ENCODE peak calls at places on chromosomes 13 and 19, in five cellular contexts. One of them, this sample, is unnamed.

GRCh38 chr19:47435196-47435595 is 15.9 kb upstream of the MEIS3 start:
- DNase-seq in heart left ventricle: no peak
- DNase-seq in substantia nigra: no peak
- DNase-seq in body of pancreas: no peak
- DNase-seq in vagina: no peak
- DNase-seq in this sample: no peak

GRCh38 chr13:51761638-51762350 is 42.2 kb downstream of the DHRS12 start:
- DNase-seq in heart left ventricle: no peak
- DNase-seq in substantia nigra: no peak
- DNase-seq in body of pancreas: no peak
- DNase-seq in vagina: no peak
- DNase-seq in this sample: no peak

GRCh38 chr19:44947041-44947581 is 1.3 kb downstream of the APOC2 start:
- DNase-seq in heart left ventricle: no peak
- DNase-seq in substantia nigra: peak
- DNase-seq in body of pancreas: no peak
- DNase-seq in vagina: no peak
- DNase-seq in this sample: no peak

GRCh38 chr19:49929121-49929610 is at the start of the genes ATF5 and NUP62:
- DNase-seq in heart left ventricle: peak
- DNase-seq in substantia nigra: peak
- DNase-seq in body of pancreas: peak
- DNase-seq in vagina: no peak
- DNase-seq in this sample: peak

GRCh38 chr19:50319156-50319555 is 10.0 kb downstream of the KCNC3 start:
- DNase-seq in heart left ventricle: no peak
- DNase-seq in substantia nigra: no peak
- DNase-seq in body of pancreas: no peak
- DNase-seq in vagina: no peak
- DNase-seq in this sample: no peak

GRCh38 chr19:6233827-6234511 is 45.8 kb downstream of the MLLT1 start:
- DNase-seq in heart left ventricle: peak
- DNase-seq in substantia nigra: no peak
- DNase-seq in body of pancreas: peak
- DNase-seq in vagina: no peak
- DNase-seq in this sample: peak

GRCh38 chr13:21868823-21869222 is 197.9 kb downstream of the FGF9 start:
- DNase-seq in heart left ventricle: no peak
- DNase-seq in substantia nigra: no peak
- DNase-seq in body of pancreas: no peak
- DNase-seq in vagina: no peak
- DNase-seq in this sample: no peak

GRCh38 chr19:38596057-38596981 is 21.4 kb downstream of the MAP4K1 start:
- DNase-seq in heart left ventricle: no peak
- DNase-seq in substantia nigra: no peak
- DNase-seq in body of pancreas: peak
- DNase-seq in vagina: no peak
- DNase-seq in this sample: no peak

GRCh38 chr19:46076951-46077814 is 36.4 kb upstream of the IGFL4 start:
- DNase-seq in heart left ventricle: peak
- DNase-seq in substantia nigra: peak
- DNase-seq in body of pancreas: peak
- DNase-seq in vagina: no peak
- DNase-seq in this sample: peak

GRCh38 chr19:23996549-23996948 is 81.9 kb downstream of the ZNF726 start:
- DNase-seq in heart left ventricle: no peak
- DNase-seq in substantia nigra: no peak
- DNase-seq in body of pancreas: no peak
- DNase-seq in vagina: no peak
- DNase-seq in this sample: no peak

GRCh38 chr13:59360108-59360507 is 803.6 kb downstream of the DIAPH3 start:
- DNase-seq in heart left ventricle: no peak
- DNase-seq in substantia nigra: no peak
- DNase-seq in body of pancreas: no peak
- DNase-seq in vagina: no peak
- DNase-seq in this sample: no peak

GRCh38 chr19:52007436-52007804 is 591 bp downstream of the ZNF615 start:
- DNase-seq in heart left ventricle: no peak
- DNase-seq in substantia nigra: no peak
- DNase-seq in body of pancreas: peak
- DNase-seq in vagina: no peak
- DNase-seq in this sample: no peak

GRCh38 chr13:77477299-77477848 is 58.1 kb upstream of the SCEL start:
- DNase-seq in heart left ventricle: no peak
- DNase-seq in substantia nigra: no peak
- DNase-seq in body of pancreas: no peak
- DNase-seq in vagina: no peak
- DNase-seq in this sample: no peak

GRCh38 chr13:82803341-82803740 is 1078.9 kb downstream of the SLITRK1 start:
- DNase-seq in heart left ventricle: no peak
- DNase-seq in substantia nigra: no peak
- DNase-seq in body of pancreas: no peak
- DNase-seq in vagina: no peak
- DNase-seq in this sample: no peak

GRCh38 chr13:32850311-32851052 is 165.7 kb upstream of the KL start:
- DNase-seq in heart left ventricle: no peak
- DNase-seq in substantia nigra: no peak
- DNase-seq in body of pancreas: no peak
- DNase-seq in vagina: no peak
- DNase-seq in this sample: no peak

GRCh38 chr13:33611016-33611805 is 206.7 kb upstream of the RFC3 start:
- DNase-seq in heart left ventricle: peak
- DNase-seq in substantia nigra: peak
- DNase-seq in body of pancreas: peak
- DNase-seq in vagina: no peak
- DNase-seq in this sample: peak

GRCh38 chr19:29528350-29528945 is 2.7 kb downstream of the VSTM2B start:
- DNase-seq in heart left ventricle: peak
- DNase-seq in substantia nigra: peak
- DNase-seq in body of pancreas: peak
- DNase-seq in vagina: no peak
- DNase-seq in this sample: peak

GRCh38 chr13:74000906-74001305 is 133.3 kb downstream of the KLF12 start:
- DNase-seq in heart left ventricle: no peak
- DNase-seq in substantia nigra: no peak
- DNase-seq in body of pancreas: no peak
- DNase-seq in vagina: no peak
- DNase-seq in this sample: no peak

GRCh38 chr19:47573076-47574026 is at the start of gene ZNF541:
- DNase-seq in heart left ventricle: peak
- DNase-seq in substantia nigra: peak
- DNase-seq in body of pancreas: peak
- DNase-seq in vagina: no peak
- DNase-seq in this sample: peak

GRCh38 chr13:47188802-47189201 is 291.9 kb upstream of the HTR2A start:
- DNase-seq in heart left ventricle: no peak
- DNase-seq in substantia nigra: no peak
- DNase-seq in body of pancreas: no peak
- DNase-seq in vagina: no peak
- DNase-seq in this sample: no peak

GRCh38 chr19:30719991-30720329 is 347.8 kb downstream of the ZNF536 start:
- DNase-seq in heart left ventricle: no peak
- DNase-seq in substantia nigra: no peak
- DNase-seq in body of pancreas: peak
- DNase-seq in vagina: no peak
- DNase-seq in this sample: peak

GRCh38 chr19:32873560-32873959 is 4.0 kb upstream of the SLC7A9 start:
- DNase-seq in heart left ventricle: no peak
- DNase-seq in substantia nigra: no peak
- DNase-seq in body of pancreas: no peak
- DNase-seq in vagina: no peak
- DNase-seq in this sample: no peak

GRCh38 chr19:31501427-31502195 is 152.4 kb upstream of the TSHZ3 start:
- DNase-seq in heart left ventricle: no peak
- DNase-seq in substantia nigra: no peak
- DNase-seq in body of pancreas: no peak
- DNase-seq in vagina: peak
- DNase-seq in this sample: no peak

GRCh38 chr13:23418776-23419683 is 14.5 kb downstream of the SACS start:
- DNase-seq in heart left ventricle: no peak
- DNase-seq in substantia nigra: no peak
- DNase-seq in body of pancreas: no peak
- DNase-seq in vagina: no peak
- DNase-seq in this sample: no peak

GRCh38 chr19:31340059-31341025 is 8.9 kb downstream of the TSHZ3 start:
- DNase-seq in heart left ventricle: no peak
- DNase-seq in substantia nigra: no peak
- DNase-seq in body of pancreas: no peak
- DNase-seq in vagina: no peak
- DNase-seq in this sample: peak

GRCh38 chr19:46616631-46617322 is 8.1 kb downstream of the PTGIR start:
- DNase-seq in heart left ventricle: no peak
- DNase-seq in substantia nigra: no peak
- DNase-seq in body of pancreas: peak
- DNase-seq in vagina: no peak
- DNase-seq in this sample: no peak

GRCh38 chr13:44842158-44842557 is 147.1 kb downstream of the NUFIP1 start:
- DNase-seq in heart left ventricle: no peak
- DNase-seq in substantia nigra: no peak
- DNase-seq in body of pancreas: no peak
- DNase-seq in vagina: no peak
- DNase-seq in this sample: no peak

GRCh38 chr19:18741124-18741493 is 50.0 kb downstream of the COMP start:
- DNase-seq in heart left ventricle: no peak
- DNase-seq in substantia nigra: no peak
- DNase-seq in body of pancreas: peak
- DNase-seq in vagina: no peak
- DNase-seq in this sample: no peak

GRCh38 chr19:49469828-49470614 is 4.0 kb upstream of the FLT3LG start:
- DNase-seq in heart left ventricle: no peak
- DNase-seq in substantia nigra: no peak
- DNase-seq in body of pancreas: no peak
- DNase-seq in vagina: no peak
- DNase-seq in this sample: no peak

GRCh38 chr13:20359335-20359734 is 127.2 kb upstream of the GJB6 start:
- DNase-seq in heart left ventricle: no peak
- DNase-seq in substantia nigra: no peak
- DNase-seq in body of pancreas: no peak
- DNase-seq in vagina: no peak
- DNase-seq in this sample: no peak

GRCh38 chr13:98544105-98544710 is 32.7 kb downstream of the STK24 start:
- DNase-seq in heart left ventricle: no peak
- DNase-seq in substantia nigra: no peak
- DNase-seq in body of pancreas: no peak
- DNase-seq in vagina: no peak
- DNase-seq in this sample: no peak

DNA sequence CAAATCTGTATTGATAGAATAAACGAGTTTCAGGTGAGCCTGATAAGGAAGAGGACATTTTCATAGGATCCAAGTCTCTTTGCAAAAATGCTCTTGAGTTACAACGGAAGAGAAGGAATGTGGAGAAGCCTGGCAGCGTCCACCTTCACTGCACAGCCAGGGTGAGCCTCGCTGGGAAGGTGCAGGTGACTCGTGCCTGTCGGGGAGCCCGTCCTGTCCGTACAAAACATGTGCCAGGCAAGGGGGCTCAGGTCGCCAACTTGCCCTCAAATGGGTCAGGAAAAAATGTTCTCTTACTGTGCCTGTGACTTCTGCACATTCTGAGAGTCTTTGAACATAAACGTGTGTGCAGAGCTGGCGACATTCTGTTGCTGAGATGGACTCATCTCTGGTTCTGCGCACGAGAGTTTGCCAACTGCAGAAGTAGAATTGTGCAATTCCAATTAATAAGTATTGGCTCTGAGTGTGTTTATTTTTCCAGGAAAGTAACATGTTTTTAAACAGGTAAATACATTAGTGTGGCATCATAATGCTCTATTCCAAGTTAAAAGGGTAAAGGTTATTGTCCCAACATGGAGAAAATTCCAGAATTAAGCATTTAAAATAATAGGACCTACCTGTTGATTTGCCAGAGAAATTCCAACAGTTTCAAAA is 28.6 kb downstream of the NAXD start:
- DNase-seq in heart left ventricle: no peak
- DNase-seq in substantia nigra: no peak
- DNase-seq in body of pancreas: peak
- DNase-seq in vagina: no peak
- DNase-seq in this sample: no peak
- H3K27ac ChIP-seq in heart left ventricle: peak
- H3K27ac ChIP-seq in substantia nigra: no peak
- H3K27ac ChIP-seq in body of pancreas: no peak
- H3K27ac ChIP-seq in vagina: no peak
- H3K27ac ChIP-seq in this sample: no peak

GRCh38 chr13:50386527-50387123 is 371.4 kb downstream of the KCNRG start:
- DNase-seq in heart left ventricle: no peak
- DNase-seq in substantia nigra: no peak
- DNase-seq in body of pancreas: no peak
- DNase-seq in vagina: no peak
- DNase-seq in this sample: no peak

GRCh38 chr13:50384724-50385123 is 369.5 kb downstream of the KCNRG start:
- DNase-seq in heart left ventricle: no peak
- DNase-seq in substantia nigra: no peak
- DNase-seq in body of pancreas: no peak
- DNase-seq in vagina: no peak
- DNase-seq in this sample: no peak

GRCh38 chr13:50388481-50388880 is 373.2 kb downstream of the KCNRG start:
- DNase-seq in heart left ventricle: no peak
- DNase-seq in substantia nigra: no peak
- DNase-seq in body of pancreas: no peak
- DNase-seq in vagina: no peak
- DNase-seq in this sample: no peak

GRCh38 chr13:50389726-50390125 is 374.5 kb downstream of the KCNRG start:
- DNase-seq in heart left ventricle: no peak
- DNase-seq in substantia nigra: no peak
- DNase-seq in body of pancreas: peak
- DNase-seq in vagina: no peak
- DNase-seq in this sample: no peak

DNA sequence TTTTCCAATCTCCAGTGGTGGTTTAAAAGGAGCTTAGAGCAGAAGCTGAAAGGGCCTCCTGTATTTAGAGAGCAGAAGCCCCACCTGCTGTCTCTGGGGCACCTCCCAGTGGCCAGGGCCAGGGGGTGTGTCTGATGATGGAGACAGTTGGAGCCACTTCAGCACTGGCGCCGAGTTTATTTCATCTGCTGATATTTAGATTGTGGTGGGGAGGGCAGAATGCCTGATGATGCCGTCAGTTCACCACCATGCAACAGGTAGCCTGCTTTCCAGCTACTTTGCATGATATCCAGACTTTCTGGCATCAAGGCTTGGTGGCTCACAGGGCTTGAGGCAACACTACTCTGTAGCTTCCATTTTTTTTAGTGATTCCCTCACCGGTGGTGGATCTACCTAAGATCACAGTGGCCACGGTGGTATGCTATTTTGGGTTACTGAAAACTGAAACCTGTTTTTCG is 371.9 kb downstream of the KCNRG start:
- DNase-seq in heart left ventricle: peak
- DNase-seq in substantia nigra: peak
- DNase-seq in body of pancreas: peak
- DNase-seq in vagina: no peak
- DNase-seq in this sample: peak
- H3K27ac ChIP-seq in heart left ventricle: peak
- H3K27ac ChIP-seq in substantia nigra: peak
- H3K27ac ChIP-seq in body of pancreas: no peak
- H3K27ac ChIP-seq in vagina: peak
- H3K27ac ChIP-seq in this sample: peak

GRCh38 chr19:57578487-57579205 is at the start of gene ZNF416:
- DNase-seq in heart left ventricle: peak
- DNase-seq in substantia nigra: peak
- DNase-seq in body of pancreas: peak
- DNase-seq in vagina: no peak
- DNase-seq in this sample: peak
- H3K27ac ChIP-seq in heart left ventricle: peak
- H3K27ac ChIP-seq in substantia nigra: peak
- H3K27ac ChIP-seq in body of pancreas: no peak
- H3K27ac ChIP-seq in vagina: peak
- H3K27ac ChIP-seq in this sample: peak

GRCh38 chr13:101982903-101983302 is 418.9 kb downstream of the FGF14 start:
- DNase-seq in heart left ventricle: no peak
- DNase-seq in substantia nigra: no peak
- DNase-seq in body of pancreas: no peak
- DNase-seq in vagina: no peak
- DNase-seq in this sample: no peak
- H3K27ac ChIP-seq in heart left ventricle: peak
- H3K27ac ChIP-seq in substantia nigra: no peak
- H3K27ac ChIP-seq in body of pancreas: no peak
- H3K27ac ChIP-seq in vagina: no peak
- H3K27ac ChIP-seq in this sample: no peak

This sample was measured in uterus.